ENCODE peak calls at places on chromosomes 12 and 14, in four cellular contexts. B is progenitor cell of endocrine pancreas, Z is endothelial cell of umbilical vein, D is breast epithelium. N is an unnamed sample.
A peak's percentile ranks its signal among the peaks of the same experiment; 100 is the strongest.

GRCh38 chr14:33404054-33404453 is 465.4 kb downstream of the NPAS3 start:
- DNase-seq in B (no peak), Z (peak; percentile 15), D (no peak), N (no peak)

GRCh38 chr14:60646202-60646886 is 2.9 kb downstream of the SIX1 start:
- DNase-seq in B (no peak), Z (no peak), D (no peak), N (no peak)

GRCh38 chr14:61188936-61189808 is 92.0 kb downstream of the TMEM30B start:
- DNase-seq in B (peak; percentile 37), Z (peak; percentile 70), D (no peak), N (peak; percentile 83)

GRCh38 chr14:95518045-95518751 is 1.7 kb upstream of the SYNE3 start:
- DNase-seq in B (no peak), Z (peak; percentile 63), D (no peak), N (no peak)

GRCh38 chr14:75578786-75579781 is 664 bp downstream of the FLVCR2 start:
- DNase-seq in B (peak; percentile 10), Z (peak; percentile 61), D (peak; percentile 33), N (peak; percentile 14)

GRCh38 chr14:80426686-80427085 is 215.4 kb upstream of the DIO2 start:
- DNase-seq in B (no peak), Z (no peak), D (no peak), N (no peak)

GRCh38 chr12:71599213-71599612 is 64.4 kb downstream of the ZFC3H1 start:
- DNase-seq in B (no peak), Z (no peak), D (no peak), N (no peak)

GRCh38 chr14:78752789-78753188 is 582.6 kb downstream of the NRXN3 start:
- DNase-seq in B (no peak), Z (no peak), D (no peak), N (peak; percentile 80)

GRCh38 chr12:105659355-105660075 is 329.0 kb downstream of the C12orf75 start:
- DNase-seq in B (no peak), Z (peak; percentile 20), D (peak; percentile 57), N (no peak)

GRCh38 chr12:16526693-16527092 is 79.3 kb downstream of the LMO3 start:
- DNase-seq in B (no peak), Z (no peak), D (no peak), N (no peak)

GRCh38 chr14:103825103-103825502 is 22.3 kb downstream of the PPP1R13B start:
- DNase-seq in B (no peak), Z (no peak), D (no peak), N (peak; percentile 24)

GRCh38 chr12:97944576-97944975 is 482.0 kb downstream of the RMST start:
- DNase-seq in B (no peak), Z (no peak), D (no peak), N (no peak)

DNA sequence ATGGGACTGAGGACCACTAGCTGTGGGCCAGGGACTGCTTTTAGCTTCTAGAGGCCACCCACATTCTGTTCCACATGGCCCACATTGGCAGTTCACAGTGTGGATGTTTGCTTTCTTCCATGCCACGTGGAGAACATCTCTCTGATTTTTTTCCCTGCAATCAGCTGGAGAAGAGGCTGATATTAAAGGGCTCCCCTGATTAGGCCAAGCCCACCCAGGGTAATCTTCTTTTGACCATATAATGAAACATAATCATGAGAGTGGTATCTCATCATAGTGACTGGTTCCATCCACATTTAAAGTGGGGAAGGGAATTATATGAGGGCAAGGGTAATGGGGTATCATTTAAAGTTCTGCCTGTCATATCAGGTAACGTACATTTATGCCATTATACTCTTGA is 15.8 kb downstream of the DAAM1 start:
- DNase-seq in B (no peak), Z (no peak), D (no peak), N (no peak)
- TF ChIP-seq CTCF in B (no peak), Z (no peak), D (no peak), N (no peak)

DNA sequence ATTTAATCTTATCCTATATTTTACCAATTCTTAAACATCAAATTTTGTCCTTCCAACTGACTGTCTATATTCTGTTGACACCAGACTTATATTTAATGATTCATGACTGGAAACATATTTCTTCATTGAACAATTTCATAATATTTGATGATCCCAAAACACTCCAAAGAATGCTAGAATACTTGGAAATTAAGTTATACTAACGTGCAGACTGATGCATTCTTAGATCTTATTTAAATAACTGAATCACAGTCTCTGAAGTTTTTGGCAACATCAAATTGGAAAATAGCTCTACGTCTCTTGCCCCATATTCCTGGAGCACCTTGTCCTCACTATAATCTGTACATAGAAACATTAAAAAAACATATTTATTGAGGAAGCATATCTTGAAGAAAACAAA is 127.4 kb downstream of the HMGA2 start:
- DNase-seq in B (no peak), Z (no peak), D (no peak), N (no peak)
- TF ChIP-seq CTCF in B (no peak), Z (no peak), D (no peak), N (no peak)

DNA sequence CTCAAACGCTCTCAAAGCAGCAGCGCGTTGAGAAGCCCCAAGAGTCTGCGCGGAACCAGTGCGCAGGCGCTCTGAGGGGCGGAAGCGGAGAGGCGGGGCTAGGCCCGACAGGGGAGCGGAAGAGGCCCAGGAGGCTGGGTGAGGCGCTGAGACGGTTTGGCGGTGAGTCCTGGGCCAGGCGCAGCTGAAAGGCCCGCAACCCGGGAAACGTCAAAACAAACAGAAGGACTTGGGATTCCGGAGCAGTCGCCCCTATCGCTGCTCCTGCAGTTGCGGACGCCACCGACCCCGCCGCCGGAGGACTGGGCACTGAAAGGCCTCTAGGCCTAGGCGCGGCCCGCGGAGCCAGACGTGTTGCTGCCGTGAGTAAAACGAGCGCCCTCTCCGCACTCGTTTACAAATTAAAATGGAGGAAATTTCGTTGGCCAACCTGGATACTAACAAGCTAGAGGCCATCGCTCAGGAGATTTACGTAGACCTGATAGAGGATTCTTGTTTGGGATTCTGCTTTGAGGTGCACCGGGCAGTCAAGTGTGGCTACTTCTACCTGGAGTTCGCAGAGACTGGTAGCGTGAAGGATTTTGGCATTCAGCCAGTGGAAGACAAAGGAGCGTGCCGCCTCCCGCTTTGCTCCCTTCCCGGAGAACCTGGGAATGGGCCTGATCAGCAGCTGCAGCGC is at the start of gene ATXN7L3B:
- DNase-seq in B (peak; percentile 86), Z (peak; percentile 96), D (peak; percentile 87), N (peak; percentile 98)
- TF ChIP-seq CTCF in B (no peak), Z (no peak), D (no peak), N (no peak)

GRCh38 chr12:122306407-122306806 is 40.1 kb upstream of the VPS33A start:
- DNase-seq in B (no peak), Z (no peak), D (no peak), N (no peak)
- TF ChIP-seq CTCF in B (peak; percentile 31), Z (no peak), D (no peak), N (no peak)

GRCh38 chr14:72893636-72894322 is at the start of gene DPF3:
- DNase-seq in B (peak; percentile 89), Z (peak; percentile 97), D (peak; percentile 93), N (peak; percentile 97)

GRCh38 chr14:72891666-72892102 is 2.2 kb downstream of the DPF3 start:
- DNase-seq in B (no peak), Z (no peak), D (no peak), N (no peak)

GRCh38 chr14:72892879-72893635 is 844 bp downstream of the DPF3 start:
- DNase-seq in B (peak; percentile 19), Z (peak; percentile 52), D (no peak), N (peak; percentile 31)

GRCh38 chr14:72894323-72894622 is 372 bp upstream of the DPF3 start:
- DNase-seq in B (no peak), Z (no peak), D (no peak), N (no peak)

DNA sequence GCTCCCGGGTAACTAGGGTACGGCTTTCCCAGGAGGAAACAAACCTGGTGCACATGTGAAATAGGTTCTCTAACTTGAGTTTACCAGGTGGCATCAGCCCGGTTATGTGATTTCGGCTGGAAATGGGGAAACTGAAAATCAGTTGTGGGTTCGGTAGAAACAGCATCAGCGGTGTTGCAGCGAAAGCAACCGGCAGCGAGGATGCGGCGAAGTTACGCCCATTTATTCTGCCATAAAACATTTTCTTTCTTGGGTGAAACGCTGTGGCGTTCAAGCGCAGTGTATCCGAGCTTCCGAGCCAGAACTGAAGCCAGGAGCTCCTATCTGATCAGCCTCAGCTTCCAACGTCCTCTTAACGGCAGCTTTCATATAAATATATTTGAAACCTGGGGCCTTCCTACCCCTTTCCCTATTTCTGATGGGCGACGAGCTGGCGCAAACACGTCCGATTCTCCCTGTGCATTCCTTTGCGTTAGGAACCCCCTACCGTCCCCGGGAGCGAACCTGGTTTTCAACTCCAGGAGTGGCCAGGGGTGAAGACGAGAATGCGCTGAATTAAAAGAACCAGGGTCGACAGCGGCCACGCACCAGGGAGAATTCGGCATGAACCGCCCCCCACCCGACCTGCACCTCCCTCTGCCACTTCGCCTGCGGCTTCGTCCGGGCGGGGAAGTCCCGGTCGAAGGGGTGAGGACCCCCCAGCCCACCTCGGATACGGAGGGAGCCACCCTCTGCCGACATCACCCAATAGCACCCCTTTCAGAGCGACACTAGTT is 1.6 kb downstream of the DPF3 start:
- DNase-seq in B (no peak), Z (peak; percentile 56), D (no peak), N (peak; percentile 27)
- TF ChIP-seq CTCF in B (no peak), Z (no peak), D (no peak), N (no peak)

GRCh38 chr12:102653406-102653805 is 173.0 kb upstream of the IGF1 start:
- DNase-seq in B (no peak), Z (no peak), D (no peak), N (no peak)

DNA sequence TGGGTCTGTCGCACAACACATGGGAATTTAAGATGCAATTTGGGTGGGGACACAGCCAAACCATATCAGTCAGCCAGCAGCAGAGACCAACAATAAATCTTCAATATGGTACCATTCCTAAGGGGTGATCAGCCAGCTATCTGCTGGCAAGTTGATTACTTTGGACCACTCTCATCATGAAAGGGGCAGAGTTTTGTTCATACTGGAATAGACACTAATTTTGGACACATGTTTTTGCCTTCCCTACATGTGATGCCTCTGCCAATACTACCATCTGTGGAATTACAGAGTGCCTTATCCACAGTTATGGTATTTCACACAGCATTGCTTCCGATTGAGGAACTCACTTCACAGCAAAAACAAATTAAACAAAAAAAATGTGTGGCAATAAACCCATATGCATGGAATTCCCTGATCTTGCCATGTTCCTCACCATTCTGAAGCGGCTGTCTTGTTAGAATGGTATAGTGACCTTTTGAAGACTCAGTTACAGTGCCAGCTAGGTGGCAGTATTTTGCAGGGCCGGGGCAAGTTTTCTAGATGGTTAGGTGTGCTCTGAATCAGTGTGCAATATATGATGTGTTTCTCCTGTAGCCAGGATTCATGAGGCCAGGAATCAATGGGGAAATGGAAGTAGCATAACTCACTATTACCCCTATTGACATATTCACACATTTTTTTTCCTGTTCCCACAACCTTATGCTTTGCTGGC is 179.0 kb upstream of the IGF1 start:
- DNase-seq in B (no peak), Z (no peak), D (no peak), N (no peak)
- TF ChIP-seq CTCF in B (no peak), Z (no peak), D (no peak), N (no peak)

GRCh38 chr12:126069549-126070165 is 1004.4 kb downstream of the AACS start:
- DNase-seq in B (peak; percentile 52), Z (peak; percentile 2), D (no peak), N (peak; percentile 82)
- TF ChIP-seq CTCF in B (peak; percentile 74), Z (peak; percentile 30), D (no peak), N (peak; percentile 77)

DNA sequence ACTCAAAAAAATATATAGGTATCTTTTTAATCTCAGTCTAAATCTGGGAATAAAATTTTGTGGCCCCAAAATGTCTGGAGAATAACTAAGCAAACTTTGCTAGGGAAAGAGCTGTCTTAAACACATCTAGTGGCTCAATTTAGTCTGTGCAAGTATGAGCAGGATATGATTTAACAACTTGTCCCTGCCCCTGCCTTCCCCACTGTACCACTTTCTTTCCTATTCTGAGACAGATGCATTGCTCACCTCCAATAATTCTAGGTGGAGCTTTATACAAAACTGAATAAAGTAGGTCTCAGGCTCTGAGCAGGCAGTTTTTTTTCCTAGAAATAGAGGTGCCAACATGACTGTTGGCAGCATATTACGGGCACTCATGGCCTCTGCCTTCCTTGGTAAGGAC is 412.1 kb downstream of the DAD1 start:
- DNase-seq in B (no peak), Z (no peak), D (no peak), N (no peak)
- TF ChIP-seq CTCF in B (no peak), Z (no peak), D (no peak), N (no peak)